ENCODE peak calls at places on chromosomes 13 and 19, in eight cellular contexts. L is CD4-positive, alpha-beta T cell; V is CD8-positive, alpha-beta T cell; I is fibroblast of villous mesenchyme; R is body of pancreas; Z is endothelial cell; D is ascending aorta; S is thoracic aorta. O is an unnamed sample.

GRCh38 chr19:41863209-41863931 is 3.3 kb downstream of the RPS19 start:
- DNase-seq in L (no peak), S (no peak), Z (no peak), I (no peak), V (no peak), D (no peak), R (no peak), O (peak; percentile 59)

GRCh38 chr13:59261928-59262488 is 901.7 kb downstream of the DIAPH3 start:
- DNase-seq in R (no peak), V (no peak), L (no peak), S (no peak), I (peak; percentile 1), Z (peak; percentile 8), D (no peak), O (peak; percentile 46)

GRCh38 chr13:23637813-23638212 is 67.6 kb downstream of the TNFRSF19 start:
- DNase-seq in S (no peak), Z (no peak), D (no peak), I (no peak), R (no peak), L (no peak), V (no peak), O (no peak)

GRCh38 chr13:113862191-113862765 is 1.6 kb downstream of the GAS6 start:
- DNase-seq in S (no peak), R (no peak), L (no peak), I (no peak), V (no peak), D (no peak), Z (no peak), O (no peak)

GRCh38 chr13:94218537-94218936 is 260.9 kb downstream of the DCT start:
- DNase-seq in I (no peak), Z (no peak), L (no peak), S (no peak), R (no peak), D (no peak), V (no peak), O (no peak)

GRCh38 chr19:16161848-16162247 is 11.5 kb downstream of the CIB3 start:
- DNase-seq in I (peak; percentile 40), D (no peak), S (no peak), R (no peak), V (no peak), L (no peak), Z (no peak), O (no peak)

GRCh38 chr13:97018029-97018819 is 23.9 kb upstream of the OXGR1 start:
- DNase-seq in D (no peak), L (peak; percentile 7), R (peak; percentile 50), V (peak; percentile 16), I (peak; percentile 65), S (no peak), Z (peak; percentile 38), O (peak; percentile 67)

GRCh38 chr13:97328222-97328790 is 105.7 kb upstream of the RAP2A start:
- DNase-seq in V (no peak), I (peak; percentile 74), D (no peak), S (no peak), L (no peak), Z (peak; percentile 48), R (no peak), O (no peak)

GRCh38 chr19:5682293-5682592 is 1.4 kb downstream of the HSD11B1L start:
- DNase-seq in R (no peak), V (no peak), Z (no peak), I (no peak), D (no peak), L (no peak), S (no peak), O (no peak)

GRCh38 chr19:4304509-4305252 is at the start of gene FSD1:
- DNase-seq in L (peak; percentile 51), Z (peak; percentile 78), I (no peak), D (no peak), S (no peak), R (no peak), V (peak; percentile 60), O (peak; percentile 21)

GRCh38 chr13:97310809-97311436 is 88.8 kb downstream of the MBNL2 start:
- DNase-seq in L (no peak), R (no peak), D (no peak), V (no peak), I (no peak), S (no peak), Z (no peak), O (no peak)

GRCh38 chr13:51339354-51339753 is at the start of gene SERPINE3:
- DNase-seq in S (no peak), I (no peak), D (no peak), V (no peak), R (no peak), L (no peak), Z (no peak), O (no peak)

GRCh38 chr13:113116206-113116800 is 6.3 kb upstream of the F10 start:
- DNase-seq in Z (no peak), V (no peak), L (no peak), I (no peak), R (no peak), S (no peak), D (no peak), O (no peak)

GRCh38 chr19:40933025-40933424 is 51.0 kb upstream of the CYP2A7 start:
- DNase-seq in V (no peak), S (no peak), Z (no peak), L (no peak), I (peak; percentile 40), R (no peak), D (no peak), O (no peak)

GRCh38 chr13:22187329-22187728 is 516.5 kb downstream of the FGF9 start:
- DNase-seq in S (no peak), R (no peak), Z (no peak), V (no peak), D (no peak), I (no peak), L (no peak), O (no peak)

GRCh38 chr13:44576396-44577235 is 486 bp upstream of the TSC22D1 start:
- DNase-seq in S (peak; percentile 24), V (peak; percentile 42), D (no peak), Z (peak; percentile 41), L (peak; percentile 28), I (peak; percentile 4), R (peak; percentile 23), O (peak; percentile 56)

GRCh38 chr13:40522234-40522633 is 144.2 kb downstream of the FOXO1 start:
- DNase-seq in V (no peak), I (no peak), Z (no peak), S (no peak), L (no peak), R (no peak), D (no peak), O (no peak)

GRCh38 chr19:35298561-35298972 is 6.6 kb downstream of the MAG start:
- DNase-seq in I (no peak), R (no peak), Z (no peak), V (no peak), D (no peak), L (no peak), S (no peak), O (no peak)
- TF ChIP-seq CTCF in I (no peak), R (no peak), Z (no peak), V (no peak), D (no peak), L (no peak), S (no peak), O (no peak)

GRCh38 chr19:48812094-48812929 is 1.5 kb upstream of the BCAT2 start:
- DNase-seq in V (peak; percentile 64), L (peak; percentile 31), I (peak; percentile 68), Z (peak; percentile 52), R (peak; percentile 97), S (peak; percentile 59), D (peak; percentile 66), O (peak; percentile 83)

GRCh38 chr19:48815870-48816501 is 5.2 kb upstream of the BCAT2 start:
- DNase-seq in D (no peak), R (peak; percentile 93), Z (no peak), L (no peak), I (no peak), S (no peak), V (no peak), O (no peak)

GRCh38 chr19:48814895-48815294 is 4.1 kb upstream of the BCAT2 start:
- DNase-seq in L (no peak), R (no peak), V (no peak), D (no peak), Z (no peak), S (no peak), I (no peak), O (no peak)

GRCh38 chr19:48810151-48810550 is 678 bp downstream of the BCAT2 start:
- DNase-seq in V (no peak), D (no peak), Z (no peak), I (no peak), S (no peak), L (no peak), R (no peak), O (no peak)

DNA sequence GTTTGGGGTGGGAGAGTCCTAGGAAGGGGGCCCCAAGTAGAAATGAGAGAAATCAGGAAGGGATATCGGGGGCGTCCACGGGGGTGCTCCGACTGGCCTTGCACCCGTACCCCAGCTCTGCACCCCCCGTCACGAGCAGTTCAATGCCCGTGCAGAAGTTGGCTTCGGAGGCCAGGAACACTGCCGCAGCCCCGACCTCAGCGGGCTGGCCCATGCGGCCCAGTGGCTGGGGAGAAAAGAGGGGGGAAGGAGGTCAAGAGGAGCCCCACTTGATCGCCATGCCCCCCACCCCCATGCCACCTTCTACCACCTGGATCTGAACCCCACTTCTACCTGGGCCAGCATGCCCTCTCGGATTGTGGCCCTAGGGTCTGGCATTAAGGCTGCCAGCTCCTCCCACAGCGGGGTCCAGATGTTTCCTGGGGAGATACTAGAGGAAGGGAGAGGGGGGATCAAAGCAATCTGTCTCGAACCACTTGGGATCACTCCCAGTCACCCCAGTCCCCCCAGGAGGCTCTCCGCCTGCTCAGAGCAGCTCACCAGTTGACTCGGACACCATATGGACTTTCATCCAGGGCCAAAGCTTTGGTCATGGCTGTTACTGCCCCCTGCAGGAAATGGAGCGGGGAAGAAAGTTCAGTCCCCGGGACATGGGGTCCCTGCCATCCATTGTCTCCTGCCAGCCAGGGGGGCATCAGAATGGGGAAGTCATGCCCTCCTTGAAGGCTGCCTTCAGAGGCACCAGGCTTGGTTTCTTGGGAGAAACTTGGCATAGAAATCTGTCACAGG is 2.5 kb upstream of the BCAT2 start:
- DNase-seq in I (no peak), V (no peak), D (no peak), S (no peak), L (no peak), Z (no peak), R (no peak), O (peak; percentile 34)
- TF ChIP-seq CTCF in I (peak; percentile 20), V (no peak), D (no peak), S (peak; percentile 8), L (no peak), Z (peak; percentile 17), R (peak; percentile 21), O (peak; percentile 28)

DNA sequence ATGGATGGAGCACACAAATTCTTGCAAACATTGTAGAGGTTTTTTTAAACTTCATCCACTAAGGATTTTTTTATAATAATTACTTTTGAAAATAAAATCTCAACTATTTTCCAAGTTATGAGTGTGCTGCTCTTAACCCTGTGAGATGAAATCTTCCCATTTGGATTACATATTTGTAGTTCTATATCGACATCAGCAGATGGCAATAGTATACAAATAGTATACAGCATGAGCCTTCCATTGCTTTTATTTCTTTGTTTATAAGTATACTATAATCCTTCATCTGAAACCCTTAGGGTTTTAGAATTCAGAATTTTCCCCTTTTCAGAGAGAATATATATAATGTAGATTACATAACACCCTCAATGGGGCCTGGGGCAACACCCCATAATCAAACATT is 70.5 kb downstream of the GJA3 start:
- DNase-seq in V (no peak), L (no peak), S (no peak), I (no peak), Z (no peak), D (no peak), R (no peak), O (peak; percentile 20)
- TF ChIP-seq CTCF in V (peak; percentile 21), L (peak; percentile 28), S (no peak), I (no peak), Z (no peak), D (no peak), R (peak; percentile 19), O (no peak)

GRCh38 chr19:38917921-38918491 is 6.0 kb upstream of the CCER2 start:
- DNase-seq in Z (peak; percentile 38), S (no peak), R (no peak), V (no peak), I (peak; percentile 30), L (no peak), D (no peak), O (no peak)
- TF ChIP-seq CTCF in Z (no peak), S (no peak), R (no peak), V (no peak), I (peak; percentile 38), L (no peak), D (no peak), O (no peak)